ENCODE peak calls at places on chromosomes 16 and 17, in eight cellular contexts. B is HS-5, V is mesothelial cell of epicardium, D is NCI-H2081, C is progenitor cell of endocrine pancreas, J is Daoy, O is T-helper 1 cell, H is C1 segment of cervical spinal cord. T is an unnamed sample.
A peak's percentile ranks its signal among the peaks of the same experiment; 100 is the strongest.

GRCh38 chr16:12535535-12536411 is 267.9 kb downstream of the CPPED1 start:
- DNase-seq in B (no peak), V (no peak), D (no peak), C (peak; percentile 27), J (peak; percentile 12), O (peak; percentile 97), H (no peak), T (no peak)

GRCh38 chr17:17075037-17075755 is 32.9 kb downstream of the MPRIP start:
- DNase-seq in B (no peak), V (no peak), D (no peak), C (no peak), J (no peak), O (no peak), H (no peak), T (no peak)

GRCh38 chr16:56625140-56625942 is at the start of gene MT1E:
- DNase-seq in B (no peak), V (no peak), D (no peak), C (no peak), J (peak; percentile 81), O (peak; percentile 81), H (peak; percentile 49), T (no peak)

GRCh38 chr17:27983853-27984252 is 58.6 kb upstream of the NLK start:
- DNase-seq in B (no peak), V (no peak), D (no peak), C (no peak), J (no peak), O (no peak), H (no peak), T (no peak)

GRCh38 chr16:31868701-31869167 is 4.9 kb upstream of the ZNF267 start:
- DNase-seq in B (no peak), V (peak; percentile 86), D (peak; percentile 39), C (peak; percentile 75), J (peak; percentile 60), O (peak; percentile 81), H (peak; percentile 31), T (no peak)

GRCh38 chr17:44007346-44008204 is 3.2 kb downstream of the NAGS start:
- DNase-seq in B (no peak), V (no peak), D (no peak), C (no peak), J (peak; percentile 38), O (no peak), H (no peak), T (no peak)

GRCh38 chr17:79019631-79020584 is 4.1 kb upstream of the C1QTNF1 start:
- DNase-seq in B (peak; percentile 41), V (no peak), D (peak; percentile 29), C (no peak), J (peak; percentile 58), O (peak; percentile 40), H (no peak), T (no peak)

GRCh38 chr16:53281280-53281679 is 153.0 kb upstream of the RBL2 start:
- DNase-seq in B (no peak), V (no peak), D (no peak), C (no peak), J (no peak), O (no peak), H (no peak), T (no peak)

GRCh38 chr16:66502020-66502913 is 47.7 kb downstream of the TK2 start:
- DNase-seq in B (no peak), V (no peak), D (no peak), C (no peak), J (no peak), O (no peak), H (no peak), T (no peak)

GRCh38 chr16:70752381-70752780 is 48.6 kb downstream of the VAC14 start:
- DNase-seq in B (no peak), V (no peak), D (no peak), C (no peak), J (no peak), O (no peak), H (no peak), T (no peak)

GRCh38 chr17:41494524-41494923 is 4.8 kb upstream of the KRT36 start:
- DNase-seq in B (peak; percentile 25), V (no peak), D (no peak), C (no peak), J (peak; percentile 37), O (no peak), H (no peak), T (no peak)

GRCh38 chr16:67235816-67236547 is 9.1 kb downstream of the TMEM208 start:
- DNase-seq in B (no peak), V (no peak), D (no peak), C (no peak), J (no peak), O (peak; percentile 79), H (no peak), T (no peak)

GRCh38 chr17:70936724-70937123 is 767.4 kb downstream of the KCNJ2 start:
- DNase-seq in B (no peak), V (no peak), D (no peak), C (no peak), J (no peak), O (no peak), H (no peak), T (no peak)

GRCh38 chr16:88639231-88640038 is 1.1 kb downstream of the IL17C start:
- DNase-seq in B (no peak), V (no peak), D (no peak), C (peak; percentile 47), J (no peak), O (no peak), H (no peak), T (no peak)

GRCh38 chr17:44084131-44084538 is 13.6 kb downstream of the G6PC3 start:
- DNase-seq in B (no peak), V (no peak), D (peak; percentile 27), C (no peak), J (no peak), O (no peak), H (no peak), T (no peak)

GRCh38 chr17:28744802-28745051 is 916 bp downstream of the TRAF4 start:
- DNase-seq in B (no peak), V (no peak), D (no peak), C (no peak), J (no peak), O (no peak), H (no peak), T (no peak)

GRCh38 chr17:50049636-50050035 is 6.3 kb upstream of the ITGA3 start:
- DNase-seq in B (no peak), V (no peak), D (no peak), C (no peak), J (no peak), O (no peak), H (no peak), T (peak; percentile 75)

GRCh38 chr16:3510410-3510809 is 9.6 kb downstream of the CLUAP1 start:
- DNase-seq in B (no peak), V (no peak), D (no peak), C (no peak), J (no peak), O (no peak), H (no peak), T (no peak)

GRCh38 chr17:69714659-69715058 is 300.2 kb downstream of the MAP2K6 start:
- DNase-seq in B (no peak), V (no peak), D (no peak), C (no peak), J (no peak), O (no peak), H (no peak), T (no peak)

GRCh38 chr16:3458278-3458851 is 14.9 kb downstream of the NAA60 start:
- DNase-seq in B (no peak), V (peak; percentile 46), D (no peak), C (no peak), J (peak; percentile 17), O (no peak), H (no peak), T (no peak)

T was measured in keratinocyte.